ENCODE peak calls at places on chromosomes 16 and 17, in five cellular contexts. V is colonic mucosa, I is OCI-LY7, C is endothelial cell of umbilical vein, T is heart left ventricle. F is an unnamed sample.
A peak's percentile ranks its signal among the peaks of the same experiment; 100 is the strongest.

GRCh38 chr17:4576729-4577322 is 7.5 kb upstream of the SMTNL2 start:
- DNase-seq in T (peak; percentile 18), V (no peak), C (no peak), I (no peak), F (peak; percentile 59)

GRCh38 chr16:526181-527014 is 1.1 kb upstream of the CAPN15 start:
- DNase-seq in I (peak; percentile 46), T (peak; percentile 75), C (no peak), V (no peak), F (peak; percentile 87)

GRCh38 chr17:13044713-13045112 is 26.9 kb upstream of the ELAC2 start:
- DNase-seq in C (no peak), I (no peak), V (no peak), T (no peak), F (no peak)

GRCh38 chr17:57268176-57268575 is 11.9 kb downstream of the MSI2 start:
- DNase-seq in V (no peak), C (no peak), T (no peak), I (no peak), F (no peak)

GRCh38 chr17:77282524-77283515 is 142.1 kb downstream of the SEC14L1 start:
- DNase-seq in T (no peak), V (peak; percentile 85), I (peak; percentile 28), C (no peak), F (no peak)

GRCh38 chr16:17282247-17282646 is 188.5 kb downstream of the XYLT1 start:
- DNase-seq in V (no peak), T (no peak), C (no peak), I (peak; percentile 85), F (no peak)

GRCh38 chr17:55563363-55563762 is 52.1 kb upstream of the SMIM36 start:
- DNase-seq in T (no peak), C (no peak), I (no peak), V (no peak), F (no peak)

GRCh38 chr17:67490471-67490870 is 113.4 kb downstream of the PITPNC1 start:
- DNase-seq in V (no peak), T (no peak), C (no peak), I (no peak), F (no peak)

GRCh38 chr16:86597880-86598606 is 19.7 kb downstream of the FOXL1 start:
- DNase-seq in I (no peak), C (no peak), V (no peak), T (no peak), F (peak; percentile 75)

GRCh38 chr17:74110467-74110866 is 93.0 kb upstream of the RPL38 start:
- DNase-seq in V (no peak), I (no peak), C (no peak), T (no peak), F (no peak)

GRCh38 chr17:7218774-7219173 is 862 bp downstream of the DLG4 start:
- DNase-seq in T (no peak), V (no peak), I (no peak), C (no peak), F (peak; percentile 32)
- H3K4me1 ChIP-seq in T (peaks cover 57% of the 10 kb centered on the region), V (peaks cover 14% of the 10 kb centered on the region), I (peaks cover 59% of the 10 kb centered on the region), C (peaks cover 36% of the 10 kb centered on the region), F (peaks cover 2% of the 10 kb centered on the region)

GRCh38 chr17:78384479-78385175 is 6.2 kb downstream of the PGS1 start:
- DNase-seq in V (no peak), C (no peak), T (no peak), I (no peak), F (no peak)

GRCh38 chr17:78379134-78379497 is 667 bp downstream of the PGS1 start:
- DNase-seq in T (no peak), I (peak; percentile 33), V (no peak), C (peak; percentile 95), F (no peak)

GRCh38 chr17:78380370-78380769 is 1.9 kb downstream of the PGS1 start:
- DNase-seq in C (no peak), V (no peak), I (no peak), T (no peak), F (no peak)

GRCh38 chr17:78383725-78384471 is 5.4 kb downstream of the PGS1 start:
- DNase-seq in C (peak; percentile 99), T (peak; percentile 78), I (peak; percentile 26), V (peak; percentile 45), F (peak; percentile 85)

DNA sequence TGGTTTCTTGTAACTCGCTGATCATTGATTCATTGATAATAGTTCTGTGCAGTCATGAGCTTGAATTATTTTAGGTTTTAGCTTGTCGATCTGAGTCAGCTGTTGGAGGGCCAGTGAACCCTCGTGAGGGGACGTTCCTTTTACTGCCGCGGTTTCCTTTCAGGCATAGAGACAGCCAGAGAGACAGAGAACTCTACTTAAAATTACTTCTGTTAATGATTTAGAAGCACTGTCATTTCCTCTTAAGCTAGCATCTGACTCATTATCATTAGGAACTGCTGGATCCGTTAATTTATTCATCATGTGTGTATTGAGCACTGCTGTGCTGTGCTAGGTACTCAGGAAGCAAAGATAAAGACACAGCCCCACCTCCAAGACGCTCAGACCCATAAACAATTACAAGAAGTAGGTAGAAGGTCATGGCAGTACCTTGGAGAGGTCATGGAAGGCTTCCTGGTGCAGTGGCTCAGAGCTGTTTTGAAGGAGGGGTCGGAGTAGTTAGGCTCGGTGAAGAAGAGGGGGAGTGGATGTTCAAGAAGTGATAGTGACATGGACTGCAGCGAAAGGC is 3.2 kb downstream of the PGS1 start:
- DNase-seq in T (no peak), C (peak; percentile 86), V (no peak), I (no peak), F (no peak)
- H3K4me3 ChIP-seq in T (no peak overlapping the region), C (no peak overlapping the region), V (no peak overlapping the region), I (no peak overlapping the region), F (no peak overlapping the region)

DNA sequence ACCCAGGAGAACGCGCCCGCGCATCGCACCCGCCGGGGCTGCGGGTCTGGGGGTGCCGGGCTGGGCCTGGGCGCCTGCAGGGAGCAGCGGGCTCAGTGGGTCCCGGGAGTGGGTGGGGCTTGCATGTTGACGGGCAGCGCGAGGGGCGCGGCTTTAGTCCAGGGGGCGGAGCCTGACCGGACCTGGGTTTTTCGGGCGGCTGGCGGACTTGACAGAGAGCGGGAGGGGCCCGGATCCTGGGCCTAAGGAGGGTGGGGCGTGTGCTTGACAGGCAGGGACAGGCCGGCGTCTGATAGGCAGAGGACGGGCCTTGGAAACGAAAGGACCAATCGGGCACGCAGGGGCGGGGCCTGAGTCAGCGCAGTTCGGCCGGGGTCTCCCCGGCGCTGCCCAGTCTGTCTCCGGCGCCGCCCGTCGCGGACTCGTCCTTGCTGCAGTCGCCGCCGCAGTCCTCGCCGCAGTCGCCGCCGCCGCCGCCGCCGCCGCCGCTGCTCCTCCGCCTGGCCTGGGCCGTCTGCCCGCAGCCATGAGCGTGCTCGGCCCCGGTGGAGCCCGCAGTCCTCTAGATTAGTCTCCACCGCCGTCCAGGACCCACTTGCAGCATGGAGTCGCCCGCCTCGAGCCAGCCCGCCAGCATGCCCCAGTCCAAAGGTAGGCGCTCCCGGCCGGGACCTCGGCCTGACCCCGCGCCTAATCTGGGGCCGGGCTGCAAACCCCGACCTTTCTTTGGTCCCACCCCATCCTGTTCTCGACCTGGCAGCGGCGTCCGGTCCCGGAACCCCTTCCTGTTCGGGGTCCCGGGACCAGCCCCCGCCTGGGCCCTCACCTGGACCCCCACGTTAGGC is at the start of gene MAP2K3:
- DNase-seq in I (peak; percentile 99), T (peak; percentile 99), V (peak; percentile 99), C (peak; percentile 99), F (peak; percentile 100)
- H3K27ac ChIP-seq in I (peak within 1 kb of the TSS; percentile 95), T (peak within 1 kb of the TSS; percentile 99), V (peak within 1 kb of the TSS; percentile 93), C (peak within 1 kb of the TSS; percentile 99), F (peak within 1 kb of the TSS; percentile 91)

GRCh38 chr17:27535975-27536374 is 79.7 kb downstream of the KSR1 start:
- DNase-seq in I (no peak), C (peak; percentile 40), V (no peak), T (no peak), F (no peak)
- H3K4me1 ChIP-seq in I (no peaks in the 10 kb centered on the region), C (peaks cover 25% of the 10 kb centered on the region), V (peaks cover 17% of the 10 kb centered on the region), T (peaks cover 6% of the 10 kb centered on the region), F (peaks cover 11% of the 10 kb centered on the region)

GRCh38 chr16:2237552-2238395 is 1.5 kb downstream of the DNASE1L2 start:
- DNase-seq in C (no peak), I (no peak), T (no peak), V (no peak), F (peak; percentile 69)
- H3K4me3 ChIP-seq in C (no peak overlapping the region), I (no peak overlapping the region), T (peak overlapping the region; percentile 38), V (no peak overlapping the region), F (no peak overlapping the region)

DNA sequence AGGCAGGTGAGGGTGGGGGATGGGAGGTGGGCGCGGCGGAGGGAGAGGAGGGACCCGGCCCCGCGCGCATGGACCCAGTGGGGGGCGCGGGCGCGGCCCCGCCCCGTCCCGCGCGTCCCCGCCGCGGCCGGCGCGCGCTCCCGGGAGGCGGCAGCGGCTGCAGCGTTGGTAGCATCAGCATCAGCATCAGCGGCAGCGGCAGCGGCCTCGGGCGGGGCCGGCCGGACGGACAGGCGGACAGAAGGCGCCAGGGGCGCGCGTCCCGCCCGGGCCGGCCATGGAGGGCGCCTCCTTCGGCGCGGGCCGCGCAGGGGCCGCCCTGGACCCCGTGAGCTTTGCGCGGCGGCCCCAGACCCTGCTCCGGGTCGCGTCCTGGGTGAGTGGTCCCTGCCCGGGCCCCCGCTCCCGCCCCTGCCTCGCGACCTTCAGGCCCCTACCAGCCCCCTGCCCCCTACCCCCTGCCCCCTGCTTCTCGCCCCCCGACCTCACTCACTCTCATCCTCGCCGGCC is at the start of gene SYNGR3:
- DNase-seq in I (peak; percentile 24), C (no peak), T (no peak), V (no peak), F (no peak)
- H3K27ac ChIP-seq in I (peak within 1 kb of the TSS; percentile 50), C (no peak within 1 kb of the TSS), T (no peak within 1 kb of the TSS), V (no peak within 1 kb of the TSS), F (no peak within 1 kb of the TSS)

DNA sequence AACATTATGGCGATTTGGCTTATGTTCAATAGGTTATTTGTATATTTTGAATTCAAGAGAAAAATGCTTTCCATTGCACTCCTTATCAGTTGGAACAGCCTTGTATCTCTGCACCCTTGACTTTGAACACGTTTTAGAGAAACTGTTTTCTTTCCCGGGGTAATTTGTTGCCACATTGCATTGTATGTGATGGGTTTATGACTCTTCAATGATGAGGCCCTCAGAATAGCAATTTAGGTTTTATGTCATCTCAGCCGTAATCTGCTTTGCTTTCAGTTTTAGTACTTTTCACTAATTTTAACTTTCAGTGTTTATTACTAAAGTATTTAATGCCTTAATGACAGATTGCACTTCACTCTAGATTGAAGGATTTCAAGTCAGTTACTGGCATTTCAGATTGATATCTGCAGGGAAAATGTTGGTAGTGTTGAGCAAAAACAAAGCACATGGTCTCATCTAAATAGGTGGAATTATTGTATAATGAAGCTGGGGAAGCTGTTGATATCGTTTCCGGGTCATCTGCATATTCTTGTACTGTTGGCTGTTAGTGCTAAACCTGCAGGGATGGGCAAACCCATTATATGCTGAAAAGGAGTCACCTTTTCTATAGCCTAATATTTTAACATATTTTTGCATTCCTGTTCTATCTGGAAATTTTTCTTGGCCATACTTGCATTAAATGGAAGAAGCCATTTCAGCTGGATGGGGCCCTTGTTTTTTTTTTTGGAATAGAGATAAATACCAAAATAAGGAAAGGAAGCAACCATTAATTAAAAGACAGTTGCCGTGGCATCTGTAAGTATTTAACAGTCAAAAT is 2.0 kb downstream of the LUC7L3 start:
- DNase-seq in T (no peak), V (no peak), C (peak; percentile 31), I (peak; percentile 67), F (no peak)
- H3K4me1 ChIP-seq in T (peaks cover 50% of the 10 kb centered on the region), V (peaks cover 24% of the 10 kb centered on the region), C (peaks cover 22% of the 10 kb centered on the region), I (peaks cover 34% of the 10 kb centered on the region), F (peaks cover 10% of the 10 kb centered on the region)

F was measured in right cardiac atrium.